ENCODE peak calls at places on chromosome 20, in five cellular contexts. D is CD8-positive, alpha-beta memory T cell; C is ovary; Z is pancreas; O is hepatocyte. M is an unnamed sample. For H3K4me1 and H3K36me3, the result is how much of the 10 kb centered on the place peaks cover.

GRCh38 chr20:3786126-3786484 is 435 bp downstream of the CENPB start:
- DNase-seq in C (peak), D (no peak), O (peak), Z (peak), M (no peak)

GRCh38 chr20:58112017-58112781 is 116.3 kb downstream of the ANKRD60 start:
- DNase-seq in O (no peak), C (no peak), D (no peak), Z (no peak), M (no peak)

GRCh38 chr20:5003626-5004025 is 2.3 kb upstream of the SLC23A2 start:
- DNase-seq in C (no peak), D (no peak), O (no peak), Z (no peak), M (no peak)

GRCh38 chr20:17617212-17617867 is 47.5 kb downstream of the DSTN start:
- DNase-seq in O (peak), Z (peak), C (peak), D (peak), M (no peak)

GRCh38 chr20:41287327-41287726 is 30.2 kb downstream of the ZHX3 start:
- DNase-seq in O (no peak), Z (no peak), D (no peak), C (no peak), M (no peak)

GRCh38 chr20:57263767-57264150 is 2.7 kb downstream of the BMP7 start:
- DNase-seq in D (no peak), C (no peak), Z (no peak), O (no peak), M (no peak)

GRCh38 chr20:19647992-19648391 is 110.1 kb upstream of the RIN2 start:
- DNase-seq in D (no peak), C (no peak), Z (no peak), O (no peak), M (no peak)

GRCh38 chr20:57897156-57897874 is 187.5 kb upstream of the PMEPA1 start:
- DNase-seq in D (no peak), Z (peak), C (no peak), O (no peak), M (no peak)

GRCh38 chr20:20073851-20074252 is 21.5 kb downstream of the CFAP61 start:
- DNase-seq in D (no peak), O (no peak), Z (no peak), C (no peak), M (no peak)

GRCh38 chr20:16437387-16437990 is 135.8 kb downstream of the KIF16B start:
- DNase-seq in Z (no peak), O (no peak), C (no peak), D (no peak), M (no peak)

GRCh38 chr20:9112541-9113515 is 43.9 kb downstream of the PLCB4 start:
- DNase-seq in C (no peak), O (peak), D (no peak), Z (no peak), M (no peak)

GRCh38 chr20:17676942-17677341 is 5.1 kb downstream of the RRBP1 start:
- DNase-seq in C (no peak), D (no peak), O (no peak), Z (no peak), M (no peak)

GRCh38 chr20:35000311-35000921 is 44.7 kb downstream of the MYH7B start:
- DNase-seq in O (no peak), Z (no peak), C (no peak), D (no peak), M (no peak)

GRCh38 chr20:11852801-11853200 is 64.9 kb upstream of the BTBD3 start:
- DNase-seq in O (no peak), Z (no peak), D (no peak), C (no peak), M (no peak)

GRCh38 chr20:36859700-36860330 is 16.1 kb upstream of the TLDC2 start:
- DNase-seq in D (no peak), Z (no peak), O (no peak), C (no peak), M (no peak)
- H3K4me1 ChIP-seq in D (under half), Z (under half), O (under half), C (under half), M (under half)

DNA sequence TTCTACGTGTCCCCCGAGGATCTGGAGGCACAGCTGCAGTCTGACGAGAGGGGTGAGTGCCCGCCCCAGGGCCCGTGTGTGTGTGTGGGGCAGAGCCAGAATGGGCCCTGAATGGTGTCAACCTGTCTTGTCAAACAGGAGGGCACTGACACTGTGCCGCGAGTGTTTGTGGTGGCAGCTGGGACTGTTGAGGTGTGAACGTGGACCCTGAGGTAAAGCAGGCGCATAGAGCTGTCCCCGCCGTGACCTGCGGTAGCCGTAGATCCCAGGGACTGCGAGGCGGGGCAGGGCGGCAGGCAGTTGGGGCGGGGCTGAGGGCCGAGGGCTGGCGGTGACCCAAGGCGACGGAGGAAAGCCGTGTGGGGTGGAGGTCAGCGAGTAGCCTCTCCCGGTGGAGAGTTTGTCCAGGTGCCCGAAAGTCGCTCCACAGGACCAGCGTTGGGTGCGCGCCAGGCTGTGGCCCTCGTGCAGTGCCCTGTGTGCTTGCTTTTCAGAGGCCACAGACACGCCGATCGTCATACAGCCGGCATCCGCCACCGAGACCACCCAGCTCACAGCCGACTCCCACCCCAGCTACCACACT is 25.2 kb downstream of the UCKL1 start:
- DNase-seq in Z (no peak), D (no peak), O (no peak), C (no peak), M (no peak)
- H3K36me3 ChIP-seq in Z (under half), D (under half), O (under half), C (under half), M (under half)

GRCh38 chr20:32767418-32768198 is 5.4 kb downstream of the DNMT3B start:
- DNase-seq in Z (no peak), O (no peak), C (no peak), D (no peak), M (no peak)

GRCh38 chr20:32773880-32774279 is 11.7 kb downstream of the DNMT3B start:
- DNase-seq in D (no peak), O (no peak), C (no peak), Z (no peak), M (no peak)

GRCh38 chr20:32775240-32775991 is 13.2 kb downstream of the DNMT3B start:
- DNase-seq in D (no peak), C (no peak), O (no peak), Z (no peak), M (no peak)

GRCh38 chr20:32773214-32773613 is 11.0 kb downstream of the DNMT3B start:
- DNase-seq in O (no peak), D (no peak), Z (no peak), C (no peak), M (no peak)

DNA sequence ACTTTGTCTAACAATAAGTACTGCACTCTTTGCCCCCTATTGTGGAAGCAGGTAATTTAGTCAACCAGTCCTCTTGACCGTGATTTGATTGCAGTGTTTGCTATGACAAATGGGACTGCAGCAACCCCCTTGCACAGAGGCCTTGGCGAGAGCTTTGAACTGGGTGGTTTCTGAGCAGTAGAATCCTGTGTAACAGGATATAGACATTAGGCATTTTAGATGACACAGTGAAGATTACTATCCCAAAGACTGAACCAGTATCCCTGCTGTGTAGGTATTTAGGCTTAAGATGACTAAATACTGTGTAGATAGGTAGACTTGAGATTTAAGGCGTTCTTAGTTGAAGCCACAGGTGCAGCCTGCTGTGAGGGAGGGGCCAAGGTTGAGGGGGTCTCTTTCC is 9.9 kb downstream of the DNMT3B start:
- DNase-seq in C (no peak), D (no peak), O (no peak), Z (no peak), M (no peak)
- H3K27ac ChIP-seq in C (no peak), D (no peak), O (no peak), Z (no peak), M (no peak)

GRCh38 chr20:23105193-23105592 is 19.1 kb upstream of the CD93 start:
- DNase-seq in C (no peak), D (no peak), O (no peak), Z (no peak), M (no peak)
- H3K4me1 ChIP-seq in C (under half), D (under half), O (under half), Z (under half), M (under half)